ENCODE peak calls at places on chromosomes 4 and X, in four cellular contexts. U is hepatocyte, J is lower lobe of right lung, E is neural crest cell. Z is an unnamed sample.

GRCh38 chr4:116453127-116453526 is 632.2 kb downstream of the TRAM1L1 start:
- DNase-seq in U (no peak), J (no peak), E (no peak), Z (no peak)

GRCh38 chr4:3213661-3214250 is 35.2 kb upstream of the MSANTD1 start:
- DNase-seq in U (no peak), J (peak), E (no peak), Z (no peak)

GRCh38 chr4:82721819-82722423 is 76.7 kb downstream of the SCD5 start:
- DNase-seq in U (peak), J (no peak), E (no peak), Z (no peak)

GRCh38 chr4:153523171-153523757 is 57.1 kb downstream of the TMEM131L start:
- DNase-seq in U (no peak), J (no peak), E (no peak), Z (no peak)

GRCh38 chr4:17068396-17068795 is 170.0 kb upstream of the LDB2 start:
- DNase-seq in U (no peak), J (no peak), E (no peak), Z (no peak)

GRCh38 chrX:155246748-155247147 is 17.5 kb downstream of the RAB39B start:
- DNase-seq in U (no peak), J (no peak), E (no peak), Z (no peak)

GRCh38 chrX:10450229-10450958 is 170.0 kb downstream of the MID1 start:
- DNase-seq in U (no peak), J (no peak), E (no peak), Z (no peak)

GRCh38 chrX:13090261-13091110 is 46.1 kb upstream of the FAM9C start:
- DNase-seq in U (peak), J (no peak), E (no peak), Z (no peak)

GRCh38 chrX:125205918-125206665 is 113.6 kb upstream of the TEX13C start:
- DNase-seq in U (peak), J (no peak), E (peak), Z (peak)
- TF ChIP-seq CTCF in U (no peak), J (no peak), E (peak), Z (no peak)

GRCh38 chr4:184899261-184900134 is 73.7 kb upstream of the ACSL1 start:
- DNase-seq in U (no peak), J (peak), E (no peak), Z (no peak)
- TF ChIP-seq CTCF in U (no peak), J (no peak), E (no peak), Z (no peak)

DNA sequence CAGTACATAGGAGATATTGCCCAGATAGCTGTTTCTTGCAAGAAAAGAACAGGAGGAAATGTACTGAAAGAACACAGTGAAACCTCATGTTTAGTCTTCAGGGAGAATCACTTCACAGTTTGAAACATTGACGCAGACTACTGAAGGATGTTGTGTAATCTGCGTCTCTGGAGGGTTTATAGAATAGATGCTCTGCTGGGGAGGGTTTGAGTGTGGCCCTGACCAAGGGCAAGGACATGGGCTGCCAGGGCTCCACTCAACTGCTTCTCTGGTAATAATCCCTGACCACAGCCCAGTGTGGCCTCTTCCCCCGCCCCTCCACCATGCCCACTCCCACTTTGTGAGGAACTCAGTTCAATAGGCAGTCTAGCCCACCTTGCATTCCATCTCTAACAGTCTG is 15.8 kb upstream of the ACE2 start:
- DNase-seq in U (no peak), J (no peak), E (no peak), Z (no peak)
- TF ChIP-seq CTCF in U (no peak), J (no peak), E (no peak), Z (no peak)

GRCh38 chrX:77597511-77597910 is 150.3 kb downstream of the FGF16 start:
- DNase-seq in U (no peak), J (no peak), E (no peak), Z (no peak)

GRCh38 chrX:77595848-77596247 is 148.7 kb downstream of the FGF16 start:
- DNase-seq in U (no peak), J (no peak), E (no peak), Z (no peak)

DNA sequence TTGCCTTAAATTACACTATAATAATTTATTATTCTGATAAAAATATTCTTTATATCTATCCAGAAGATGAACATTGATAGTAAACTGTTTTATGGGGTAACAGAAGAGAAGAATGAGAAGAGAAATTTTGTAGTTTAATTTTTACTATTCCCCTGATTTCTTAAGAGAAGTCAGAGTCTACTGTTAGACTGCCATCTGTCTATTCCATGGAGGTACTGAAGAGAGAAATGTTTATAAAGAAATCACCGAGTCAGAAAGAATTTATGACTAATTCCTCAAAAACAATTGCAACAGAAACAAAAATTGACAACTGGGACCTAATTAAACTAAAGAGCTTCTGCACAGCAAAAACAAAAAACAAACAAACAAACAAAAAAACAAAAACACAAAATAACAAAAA is 149.9 kb downstream of the FGF16 start:
- DNase-seq in U (no peak), J (no peak), E (no peak), Z (no peak)
- TF ChIP-seq CTCF in U (peak), J (peak), E (peak), Z (no peak)

GRCh38 chrX:7191681-7192110 is 43.7 kb upstream of the PUDP start:
- DNase-seq in U (no peak), J (no peak), E (no peak), Z (peak)
- TF ChIP-seq CTCF in U (no peak), J (no peak), E (peak), Z (no peak)

GRCh38 chrX:135629342-135629741 is 84.1 kb upstream of the CT45A1 start:
- DNase-seq in U (no peak), J (no peak), E (no peak), Z (no peak)

DNA sequence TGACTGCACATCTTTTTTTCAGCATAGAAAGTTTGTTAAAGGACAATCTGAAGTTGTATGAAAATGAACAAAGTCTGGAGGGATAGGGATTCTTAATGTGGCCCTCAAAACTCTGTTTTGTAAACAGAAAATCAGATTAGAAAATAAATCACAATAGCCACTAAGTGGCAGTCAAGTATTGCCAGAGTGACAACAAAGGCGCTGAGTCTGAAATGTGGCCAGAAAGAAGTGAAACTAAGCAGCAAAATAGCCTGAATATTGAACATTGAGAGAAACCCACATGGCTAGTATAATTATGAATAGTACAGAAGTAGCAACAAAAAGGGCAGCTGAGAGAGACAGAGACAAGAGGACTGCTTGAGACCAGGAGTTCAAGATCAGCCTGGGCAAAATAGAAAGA is 81.1 kb upstream of the CT45A1 start:
- DNase-seq in U (no peak), J (no peak), E (no peak), Z (no peak)
- TF ChIP-seq CTCF in U (no peak), J (no peak), E (no peak), Z (no peak)

DNA sequence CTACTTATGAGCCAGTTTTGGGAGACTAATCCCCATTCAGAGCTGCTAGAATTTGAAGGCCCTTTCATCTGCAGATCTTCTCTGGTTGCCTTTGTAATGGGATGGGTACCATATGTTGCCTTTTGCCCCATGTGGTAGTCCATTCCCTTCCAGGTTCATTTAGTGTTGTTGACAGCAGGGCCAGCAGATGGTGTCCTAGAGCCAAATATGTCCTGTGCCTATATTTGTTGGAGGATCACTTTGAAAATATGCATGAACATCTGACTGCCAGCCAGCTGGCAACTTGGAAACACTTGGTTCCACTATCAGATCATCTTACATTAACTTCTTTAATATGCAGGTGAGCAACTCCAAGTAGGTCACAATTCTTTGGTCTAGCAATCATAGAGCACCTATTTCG is 30.4 kb downstream of the CFAP299 start:
- DNase-seq in U (peak), J (peak), E (peak), Z (peak)
- TF ChIP-seq CTCF in U (peak), J (peak), E (peak), Z (peak)

Z was measured in endothelial cell.